ENCODE peak calls at places on chromosomes 12 and 14, in six cellular contexts. S, O, F, L, T and I are unnamed samples. For H3K4me1, the result is how much of the 10 kb centered on the place peaks cover.

GRCh38 chr12:12705833-12706520 is 10.0 kb upstream of the GPR19 start:
- DNase-seq in S (no peak), O (no peak), F (no peak), L (no peak), T (no peak), I (no peak)

GRCh38 chr12:108447168-108447840 is 67.8 kb upstream of the FICD start:
- DNase-seq in S (no peak), O (no peak), F (no peak), L (no peak), T (no peak), I (no peak)

GRCh38 chr12:100401660-100402059 is 44.8 kb downstream of the SLC17A8 start:
- DNase-seq in S (no peak), O (no peak), F (no peak), L (no peak), T (no peak), I (no peak)

GRCh38 chr12:43480591-43480990 is 71.4 kb downstream of the ADAMTS20 start:
- DNase-seq in S (no peak), O (no peak), F (no peak), L (no peak), T (no peak), I (no peak)

GRCh38 chr14:61620130-61620946 is 75.0 kb upstream of the HIF1A start:
- DNase-seq in S (no peak), O (no peak), F (peak), L (no peak), T (peak), I (no peak)

GRCh38 chr12:47346251-47347019 is 266.7 kb upstream of the AMIGO2 start:
- DNase-seq in S (no peak), O (no peak), F (peak), L (no peak), T (no peak), I (no peak)

GRCh38 chr14:103292426-103293374 is 41.3 kb upstream of the EIF5 start:
- DNase-seq in S (no peak), O (peak), F (peak), L (peak), T (peak), I (peak)

GRCh38 chr14:72856530-72857264 is 37.2 kb downstream of the DPF3 start:
- DNase-seq in S (no peak), O (no peak), F (no peak), L (no peak), T (no peak), I (no peak)

GRCh38 chr14:104983231-104983721 is 2.3 kb upstream of the CLBA1 start:
- DNase-seq in S (no peak), O (no peak), F (no peak), L (no peak), T (no peak), I (no peak)

GRCh38 chr12:76422878-76423438 is 74.7 kb upstream of the BBS10 start:
- DNase-seq in S (no peak), O (no peak), F (no peak), L (no peak), T (no peak), I (no peak)

GRCh38 chr12:71892059-71892458 is 46.6 kb upstream of the TPH2 start:
- DNase-seq in S (no peak), O (no peak), F (no peak), L (no peak), T (no peak), I (no peak)

GRCh38 chr12:41014643-41015020 is 173.5 kb upstream of the PDZRN4 start:
- DNase-seq in S (no peak), O (no peak), F (no peak), L (no peak), T (no peak), I (no peak)

GRCh38 chr12:112716099-112717093 is 75.2 kb upstream of the RPH3A start:
- DNase-seq in S (no peak), O (peak), F (no peak), L (peak), T (no peak), I (peak)

GRCh38 chr12:39048395-39048794 is 143.0 kb upstream of the CPNE8 start:
- DNase-seq in S (no peak), O (no peak), F (no peak), L (no peak), T (no peak), I (no peak)

GRCh38 chr12:27324452-27324999 is 8.1 kb upstream of the BMAL2 start:
- DNase-seq in S (no peak), O (no peak), F (no peak), L (no peak), T (no peak), I (no peak)

GRCh38 chr12:22103418-22103817 is 57.4 kb downstream of the CMAS start:
- DNase-seq in S (no peak), O (no peak), F (no peak), L (no peak), T (no peak), I (no peak)

GRCh38 chr12:120539303-120539702 is 5.1 kb downstream of the RNF10 start:
- DNase-seq in S (no peak), O (no peak), F (no peak), L (no peak), T (no peak), I (no peak)

GRCh38 chr12:120536064-120536791 is 2.1 kb downstream of the RNF10 start:
- DNase-seq in S (no peak), O (no peak), F (peak), L (no peak), T (no peak), I (no peak)

GRCh38 chr12:120540445-120540844 is 6.3 kb downstream of the RNF10 start:
- DNase-seq in S (no peak), O (no peak), F (no peak), L (peak), T (no peak), I (no peak)

GRCh38 chr12:120534703-120535655 is 823 bp downstream of the RNF10 start:
- DNase-seq in S (no peak), O (no peak), F (no peak), L (peak), T (no peak), I (no peak)

GRCh38 chr12:120538281-120539156 is 4.4 kb downstream of the RNF10 start:
- DNase-seq in S (no peak), O (no peak), F (peak), L (no peak), T (no peak), I (no peak)
- TF ChIP-seq ZNF274 in S (no peak), O (no peak), F (no peak), L (no peak), T (no peak), I (no peak)

GRCh38 chr12:14958361-14959125 is 2.9 kb downstream of the ARHGDIB start:
- DNase-seq in S (no peak), O (no peak), F (no peak), L (no peak), T (no peak), I (no peak)

GRCh38 chr12:14957769-14958168 is 3.6 kb downstream of the ARHGDIB start:
- DNase-seq in S (no peak), O (no peak), F (no peak), L (no peak), T (no peak), I (no peak)

GRCh38 chr12:14953752-14954151 is 7.6 kb downstream of the ARHGDIB start:
- DNase-seq in S (no peak), O (no peak), F (no peak), L (no peak), T (no peak), I (no peak)

GRCh38 chr12:14954269-14954668 is 7.1 kb downstream of the ARHGDIB start:
- DNase-seq in S (no peak), O (no peak), F (no peak), L (no peak), T (no peak), I (no peak)

GRCh38 chr12:14955876-14956811 is 5.3 kb downstream of the ARHGDIB start:
- DNase-seq in S (no peak), O (no peak), F (no peak), L (no peak), T (peak), I (no peak)
- H3K4me1 ChIP-seq in S (under half), O (under half), F (under half), L (under half), T (under half), I (under half)

GRCh38 chr14:52351561-52352491 is 37.7 kb downstream of the PTGER2 start:
- DNase-seq in S (no peak), O (no peak), F (no peak), L (no peak), T (peak), I (no peak)
- H3K9ac ChIP-seq in S (no peak), O (no peak), F (no peak), L (no peak), T (no peak), I (no peak)

DNA sequence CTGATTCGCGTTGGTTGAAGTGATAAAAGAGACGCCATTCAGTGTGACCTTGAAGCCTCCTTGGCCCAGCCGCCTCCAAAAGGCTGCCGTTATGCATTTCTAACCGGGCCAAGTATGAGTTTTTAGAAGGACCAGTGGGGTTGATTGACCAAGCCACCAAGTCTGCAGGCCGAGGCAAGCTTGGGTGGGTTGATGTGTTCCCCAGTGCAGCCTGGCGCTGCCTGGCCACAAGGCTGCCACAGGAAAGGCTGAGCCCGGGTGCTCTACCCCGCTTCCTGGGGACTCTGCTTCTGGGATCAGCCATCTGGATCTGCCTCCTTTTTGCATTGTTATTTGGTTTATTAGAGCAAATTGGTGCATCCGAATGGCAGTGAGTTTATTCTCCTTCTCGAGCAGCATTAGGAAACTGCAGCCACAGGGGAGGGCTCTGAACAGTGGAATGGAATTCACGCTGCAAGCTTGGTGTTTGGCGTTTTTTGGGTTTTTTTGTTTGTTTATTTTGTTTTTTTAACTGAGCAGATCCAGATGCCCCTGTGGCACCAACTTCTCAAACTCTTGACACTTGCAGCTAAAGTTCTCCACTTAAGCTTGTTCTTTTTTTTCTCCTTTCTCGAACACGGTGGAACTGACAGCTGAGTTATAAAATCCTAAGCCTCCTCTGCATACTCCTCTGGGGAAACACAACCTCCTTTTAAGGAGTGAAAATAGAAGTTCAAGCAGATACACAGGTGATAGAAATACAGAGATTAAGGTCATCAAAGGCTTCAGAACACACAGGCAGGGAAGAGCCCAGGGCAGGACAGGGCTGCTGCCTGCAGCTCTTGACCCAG is 145.4 kb upstream of the FKBP4 start:
- DNase-seq in S (no peak), O (no peak), F (no peak), L (no peak), T (no peak), I (no peak)
- TF ChIP-seq ZNF274 in S (no peak), O (no peak), F (no peak), L (no peak), T (no peak), I (no peak)

DNA sequence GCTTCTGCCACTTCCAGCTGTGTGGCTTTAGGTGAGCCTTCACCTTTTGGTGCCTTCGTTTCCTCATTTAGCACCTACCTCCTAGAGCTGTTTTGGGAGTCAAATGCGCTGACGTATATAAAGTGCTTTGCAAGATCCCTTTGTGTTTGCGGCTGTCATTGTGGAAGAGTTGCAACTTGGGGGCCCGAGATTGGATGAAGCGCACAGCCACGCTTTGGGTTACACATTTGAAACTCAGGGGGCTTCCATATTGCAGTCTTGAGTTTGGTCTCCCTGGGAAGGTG is 631 bp upstream of the ARL6IP4 start:
- DNase-seq in S (no peak), O (no peak), F (no peak), L (no peak), T (no peak), I (no peak)
- H3K4me1 ChIP-seq in S (under half), O (under half), F (half or more), L (half or more), T (under half), I (under half)